ENCODE peak calls at places on chromosomes 4 and X, in four cellular contexts. A, N, U and K are unnamed samples.
A peak's percentile ranks its signal among the peaks of the same experiment; 100 is the strongest.

GRCh38 chrX:22800806-22801205 is 199.0 kb upstream of the DDX53 start:
- DNase-seq in A (peak; percentile 11), N (no peak), U (no peak), K (peak; percentile 5)

GRCh38 chr4:111761531-111761930 is 383.7 kb upstream of the FAM241A start:
- DNase-seq in A (no peak), N (no peak), U (no peak), K (no peak)

GRCh38 chr4:88177981-88178632 is 19.7 kb upstream of the ABCG2 start:
- DNase-seq in A (peak; percentile 90), N (no peak), U (no peak), K (peak; percentile 80)

GRCh38 chr4:175614880-175615279 is 197.2 kb downstream of the GPM6A start:
- DNase-seq in A (no peak), N (no peak), U (no peak), K (no peak)

GRCh38 chrX:53481816-53482485 is 47.8 kb upstream of the HSD17B10 start:
- DNase-seq in A (peak; percentile 74), N (no peak), U (peak; percentile 58), K (peak; percentile 76)

GRCh38 chr4:142815834-142816233 is 30.3 kb downstream of the INPP4B start:
- DNase-seq in A (peak; percentile 54), N (no peak), U (no peak), K (peak; percentile 66)

GRCh38 chr4:74805601-74806000 is 11.3 kb upstream of the BTC start:
- DNase-seq in A (peak; percentile 66), N (no peak), U (no peak), K (peak; percentile 65)

GRCh38 chr4:2937986-2938385 is 25.2 kb downstream of the NOP14 start:
- DNase-seq in A (no peak), N (no peak), U (no peak), K (no peak)

GRCh38 chr4:163344147-163345050 is 707 bp downstream of the NPY5R start:
- DNase-seq in A (no peak), N (no peak), U (no peak), K (no peak)

GRCh38 chrX:147838465-147839131 is 73.1 kb upstream of the FMR1 start:
- DNase-seq in A (peak; percentile 10), N (no peak), U (no peak), K (peak; percentile 10)

GRCh38 chr4:181687116-181687515 is 556.1 kb upstream of the TENM3 start:
- DNase-seq in A (no peak), N (no peak), U (no peak), K (no peak)

GRCh38 chrX:30620980-30621716 is 32.1 kb upstream of the GK start:
- DNase-seq in A (peak; percentile 92), N (no peak), U (no peak), K (peak; percentile 92)

GRCh38 chr4:185772391-185773093 is 39.5 kb downstream of the SORBS2 start:
- DNase-seq in A (no peak), N (no peak), U (no peak), K (no peak)

GRCh38 chr4:2862528-2862927 is 18.9 kb downstream of the ADD1 start:
- DNase-seq in A (no peak), N (no peak), U (no peak), K (no peak)

GRCh38 chrX:2710041-2710471 is 19.0 kb downstream of the CD99 start:
- DNase-seq in A (peak; percentile 89), N (no peak), U (no peak), K (peak; percentile 88)

GRCh38 chrX:45449982-45450381 is 249.3 kb upstream of the DIPK2B start:
- DNase-seq in A (peak; percentile 39), N (no peak), U (no peak), K (peak; percentile 34)

GRCh38 chrX:43822015-43822414 is 60.2 kb downstream of the MAOB start:
- DNase-seq in A (peak; percentile 32), N (no peak), U (no peak), K (peak; percentile 16)

GRCh38 chr4:14967982-14968381 is 34.3 kb upstream of the CPEB2 start:
- DNase-seq in A (no peak), N (no peak), U (no peak), K (no peak)

GRCh38 chr4:153342751-153343552 is 1.5 kb upstream of the MND1 start:
- DNase-seq in A (no peak), N (no peak), U (no peak), K (no peak)

GRCh38 chr4:2871911-2872310 is 28.3 kb downstream of the ADD1 start:
- DNase-seq in A (no peak), N (no peak), U (no peak), K (no peak)

GRCh38 chr4:107853444-107854325 is 29.0 kb downstream of the SGMS2 start:
- DNase-seq in A (peak; percentile 88), N (no peak), U (no peak), K (peak; percentile 88)

GRCh38 chr4:83040269-83040668 is 5.3 kb downstream of the COPS4 start:
- DNase-seq in A (no peak), N (no peak), U (no peak), K (no peak)

GRCh38 chr4:102641796-102642195 is 119.0 kb downstream of the MANBA start:
- DNase-seq in A (no peak), N (no peak), U (no peak), K (no peak)

GRCh38 chrX:18455384-18455783 is 30.0 kb downstream of the CDKL5 start:
- DNase-seq in A (no peak), N (no peak), U (no peak), K (no peak)